ENCODE peak calls at places on chromosomes 11 and 22, in four cellular contexts. One of them, this sample, is unnamed.
A peak's percentile ranks its signal among the peaks of the same experiment; 100 is the strongest.

GRCh38 chr11:78040691-78041379 is 17.8 kb upstream of the KCTD14 start:
- DNase-seq in endothelial cell: no peak
- DNase-seq in CD14-positive monocyte: no peak
- DNase-seq in B cell: no peak
- DNase-seq in this sample: no peak

GRCh38 chr11:118109231-118109630 is 22.5 kb upstream of the SMIM35 start:
- DNase-seq in CD14-positive monocyte: no peak
- DNase-seq in endothelial cell: no peak
- DNase-seq in B cell: no peak
- DNase-seq in this sample: no peak

GRCh38 chr11:114738954-114739353 is 60.6 kb downstream of the NXPE2 start:
- DNase-seq in endothelial cell: peak; percentile 37
- DNase-seq in B cell: peak; percentile 47
- DNase-seq in CD14-positive monocyte: no peak
- DNase-seq in this sample: peak; percentile 37

GRCh38 chr11:78720281-78720989 is 145.8 kb upstream of the NARS2 start:
- DNase-seq in B cell: no peak
- DNase-seq in endothelial cell: no peak
- DNase-seq in CD14-positive monocyte: no peak
- DNase-seq in this sample: no peak

GRCh38 chr22:39175127-39176066 is 22.9 kb upstream of the CBX7 start:
- DNase-seq in B cell: no peak
- DNase-seq in CD14-positive monocyte: no peak
- DNase-seq in endothelial cell: peak; percentile 21
- DNase-seq in this sample: peak; percentile 10

GRCh38 chr22:29079218-29079901 is 6.5 kb downstream of the KREMEN1 start:
- DNase-seq in CD14-positive monocyte: no peak
- DNase-seq in endothelial cell: no peak
- DNase-seq in B cell: no peak
- DNase-seq in this sample: no peak

GRCh38 chr11:76208829-76209670 is 2.7 kb upstream of the WNT11 start:
- DNase-seq in CD14-positive monocyte: peak; percentile 84
- DNase-seq in B cell: peak; percentile 70
- DNase-seq in endothelial cell: peak; percentile 87
- DNase-seq in this sample: peak; percentile 91

GRCh38 chr11:78929092-78929905 is 354.6 kb upstream of the NARS2 start:
- DNase-seq in endothelial cell: no peak
- DNase-seq in B cell: no peak
- DNase-seq in CD14-positive monocyte: no peak
- DNase-seq in this sample: no peak

GRCh38 chr11:86134580-86135318 is 65.9 kb upstream of the PICALM start:
- DNase-seq in B cell: no peak
- DNase-seq in CD14-positive monocyte: no peak
- DNase-seq in endothelial cell: no peak
- DNase-seq in this sample: no peak

GRCh38 chr11:35893796-35894475 is 49.9 kb upstream of the LDLRAD3 start:
- DNase-seq in B cell: no peak
- DNase-seq in endothelial cell: no peak
- DNase-seq in CD14-positive monocyte: no peak
- DNase-seq in this sample: no peak

GRCh38 chr11:85627332-85627997 is at the start of gene DLG2:
- DNase-seq in endothelial cell: peak; percentile 6
- DNase-seq in B cell: peak; percentile 39
- DNase-seq in CD14-positive monocyte: no peak
- DNase-seq in this sample: peak; percentile 6

GRCh38 chr11:13944801-13945505 is 17.6 kb upstream of the SPON1 start:
- DNase-seq in endothelial cell: no peak
- DNase-seq in B cell: no peak
- DNase-seq in CD14-positive monocyte: no peak
- DNase-seq in this sample: no peak

GRCh38 chr11:61707574-61707973 is 27.4 kb downstream of the DAGLA start:
- DNase-seq in B cell: no peak
- DNase-seq in endothelial cell: no peak
- DNase-seq in CD14-positive monocyte: no peak
- DNase-seq in this sample: no peak

GRCh38 chr11:126280595-126280994 is 2.3 kb upstream of the TIRAP start:
- DNase-seq in CD14-positive monocyte: peak; percentile 68
- DNase-seq in endothelial cell: peak; percentile 49
- DNase-seq in B cell: no peak
- DNase-seq in this sample: no peak

GRCh38 chr11:12455938-12456337 is 78.6 kb downstream of the PARVA start:
- DNase-seq in endothelial cell: no peak
- DNase-seq in CD14-positive monocyte: no peak
- DNase-seq in B cell: no peak
- DNase-seq in this sample: no peak

GRCh38 chr11:8832571-8833260 is 78.3 kb upstream of the AKIP1 start:
- DNase-seq in CD14-positive monocyte: no peak
- DNase-seq in B cell: peak; percentile 48
- DNase-seq in endothelial cell: no peak
- DNase-seq in this sample: peak; percentile 70

GRCh38 chr11:125081098-125081798 is 18.1 kb downstream of the SLC37A2 start:
- DNase-seq in endothelial cell: no peak
- DNase-seq in B cell: no peak
- DNase-seq in CD14-positive monocyte: no peak
- DNase-seq in this sample: no peak

GRCh38 chr11:14148653-14149273 is 186.2 kb downstream of the SPON1 start:
- DNase-seq in endothelial cell: no peak
- DNase-seq in B cell: no peak
- DNase-seq in CD14-positive monocyte: no peak
- DNase-seq in this sample: peak; percentile 23

GRCh38 chr11:64334764-64335741 is 5.0 kb upstream of the CCDC88B start:
- DNase-seq in endothelial cell: no peak
- DNase-seq in B cell: peak; percentile 84
- DNase-seq in CD14-positive monocyte: peak; percentile 94
- DNase-seq in this sample: peak; percentile 88

GRCh38 chr11:79212711-79213110 is 228.1 kb downstream of the TENM4 start:
- DNase-seq in B cell: no peak
- DNase-seq in endothelial cell: no peak
- DNase-seq in CD14-positive monocyte: no peak
- DNase-seq in this sample: no peak

GRCh38 chr11:83836883-83837654 is 550.9 kb upstream of the CCDC90B start:
- DNase-seq in endothelial cell: peak; percentile 47
- DNase-seq in CD14-positive monocyte: no peak
- DNase-seq in B cell: no peak
- DNase-seq in this sample: peak; percentile 55

GRCh38 chr11:119578466-119579220 is 150.4 kb downstream of the NECTIN1 start:
- DNase-seq in CD14-positive monocyte: no peak
- DNase-seq in endothelial cell: no peak
- DNase-seq in B cell: no peak
- DNase-seq in this sample: no peak

GRCh38 chr11:119567667-119568582 is 145.0 kb upstream of the THY1 start:
- DNase-seq in B cell: no peak
- DNase-seq in CD14-positive monocyte: no peak
- DNase-seq in endothelial cell: no peak
- DNase-seq in this sample: no peak

GRCh38 chr11:119573858-119574257 is 150.9 kb upstream of the THY1 start:
- DNase-seq in B cell: no peak
- DNase-seq in endothelial cell: no peak
- DNase-seq in CD14-positive monocyte: no peak
- DNase-seq in this sample: no peak

GRCh38 chr11:119571311-119571710 is 148.3 kb upstream of the THY1 start:
- DNase-seq in B cell: no peak
- DNase-seq in CD14-positive monocyte: no peak
- DNase-seq in endothelial cell: no peak
- DNase-seq in this sample: no peak

DNA sequence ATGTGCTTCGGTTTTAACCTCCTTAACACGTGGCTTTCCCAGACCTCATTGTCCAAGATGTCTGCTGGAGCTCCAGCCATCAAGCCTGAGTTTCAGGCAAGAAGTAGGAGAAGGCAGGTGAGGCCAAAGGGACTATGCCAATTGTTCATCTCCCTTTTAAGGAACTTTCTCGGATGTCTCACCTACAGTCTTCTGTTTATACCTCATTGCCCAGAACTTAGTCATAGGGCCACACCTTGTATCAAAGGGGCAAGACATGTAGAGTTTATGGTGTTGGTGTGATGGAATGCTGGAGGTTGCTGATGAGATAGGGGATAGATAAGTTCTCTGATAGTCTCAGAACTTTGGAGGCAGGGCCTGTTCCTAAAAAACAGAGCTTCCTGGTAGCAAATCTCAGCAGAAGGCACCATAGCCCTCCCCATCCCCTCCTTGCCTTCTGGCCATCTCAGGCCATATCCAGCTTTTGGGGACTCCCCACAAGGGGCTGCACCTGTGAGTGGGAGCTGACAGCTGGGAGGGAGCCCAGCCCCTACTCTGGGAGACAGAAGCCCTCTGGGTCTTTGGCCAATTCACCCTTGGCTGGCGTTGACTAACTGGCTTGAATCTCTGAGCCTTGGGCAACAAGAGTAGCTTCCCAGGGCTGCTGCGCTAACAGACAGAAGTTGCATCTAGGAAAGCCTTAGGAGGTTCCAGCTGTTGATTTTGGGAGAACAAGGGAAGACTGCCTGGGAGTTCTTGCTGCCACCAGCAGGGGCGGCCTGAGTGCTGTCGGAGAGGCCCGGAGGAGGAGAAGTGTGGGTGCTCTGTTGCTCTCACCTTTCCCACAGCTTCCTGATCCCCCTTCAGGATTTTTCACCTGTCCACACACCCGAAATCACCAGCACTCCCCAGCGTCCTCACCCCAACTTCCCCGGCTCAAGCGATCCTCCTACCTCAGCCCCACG is 149.8 kb upstream of the THY1 start:
- DNase-seq in CD14-positive monocyte: no peak
- DNase-seq in endothelial cell: no peak
- DNase-seq in B cell: no peak
- DNase-seq in this sample: no peak
- TF ChIP-seq CTCF in CD14-positive monocyte: no peak
- TF ChIP-seq CTCF in endothelial cell: no peak
- TF ChIP-seq CTCF in B cell: no peak
- TF ChIP-seq CTCF in this sample: no peak

GRCh38 chr22:44702479-44703219 is 645 bp downstream of the PRR5 start:
- DNase-seq in CD14-positive monocyte: no peak
- DNase-seq in endothelial cell: peak; percentile 37
- DNase-seq in B cell: no peak
- DNase-seq in this sample: no peak
- TF ChIP-seq CTCF in CD14-positive monocyte: no peak
- TF ChIP-seq CTCF in endothelial cell: no peak
- TF ChIP-seq CTCF in B cell: no peak
- TF ChIP-seq CTCF in this sample: no peak

DNA sequence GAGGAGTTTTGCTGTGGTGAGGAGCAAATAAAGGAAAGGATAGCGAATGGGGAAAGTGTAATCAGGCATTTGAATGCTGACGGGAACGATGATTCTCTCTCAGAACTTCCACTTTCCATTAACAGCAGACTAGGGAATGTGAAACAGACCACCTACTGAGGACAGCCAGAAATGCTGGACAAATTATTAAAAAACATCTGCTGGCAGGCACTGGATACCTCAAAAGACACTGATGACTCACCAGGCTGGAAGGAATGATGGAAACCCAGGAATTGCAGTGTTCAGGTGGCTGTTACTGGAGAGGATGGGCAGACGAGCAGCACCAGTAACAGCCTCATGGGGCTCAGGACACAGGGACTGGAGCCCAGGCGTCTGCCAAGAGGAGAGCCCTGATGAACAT is 33.4 kb downstream of the PLA2G6 start:
- DNase-seq in CD14-positive monocyte: no peak
- DNase-seq in endothelial cell: no peak
- DNase-seq in B cell: no peak
- DNase-seq in this sample: no peak
- TF ChIP-seq CTCF in CD14-positive monocyte: no peak
- TF ChIP-seq CTCF in endothelial cell: no peak
- TF ChIP-seq CTCF in B cell: no peak
- TF ChIP-seq CTCF in this sample: no peak

GRCh38 chr11:128757235-128757711 is 63.4 kb downstream of the FLI1 start:
- DNase-seq in endothelial cell: no peak
- DNase-seq in CD14-positive monocyte: peak; percentile 89
- DNase-seq in B cell: peak; percentile 90
- DNase-seq in this sample: peak; percentile 86
- TF ChIP-seq CTCF in endothelial cell: no peak
- TF ChIP-seq CTCF in CD14-positive monocyte: peak; percentile 83
- TF ChIP-seq CTCF in B cell: peak; percentile 83
- TF ChIP-seq CTCF in this sample: peak; percentile 58